ENCODE peak calls at places on chromosomes 16 and 17, in ten cellular contexts. V is heart left ventricle, E is GM12891, J is adrenal gland, K is tibial nerve, X is gastrocnemius medialis, D is K562, T is NB4, P is A549, U is esophagus muscularis mucosa. S is an unnamed sample.

GRCh38 chr17:82118815-82119380 is 20.9 kb upstream of the FASN start:
- DNase-seq in V (no peak), E (no peak), J (no peak), K (no peak), X (no peak), D (peak), T (no peak), P (no peak), U (no peak), S (no peak)

GRCh38 chr16:47634126-47634525 is 173.0 kb downstream of the PHKB start:
- DNase-seq in V (no peak), E (no peak), J (no peak), K (no peak), X (no peak), D (no peak), T (no peak), P (peak), U (no peak), S (no peak)

GRCh38 chr16:83813818-83814653 is 6.3 kb downstream of the HSBP1 start:
- DNase-seq in V (no peak), E (no peak), J (peak), K (peak), X (no peak), D (no peak), T (peak), P (peak), U (no peak), S (no peak)

GRCh38 chr17:44197980-44198720 is 1.5 kb downstream of the ATXN7L3 start:
- DNase-seq in V (no peak), E (peak), J (peak), K (peak), X (no peak), D (peak), T (peak), P (peak), U (no peak), S (no peak)

GRCh38 chr17:5055543-5055942 is 20.3 kb upstream of the SLC52A1 start:
- DNase-seq in V (no peak), E (no peak), J (no peak), K (no peak), X (no peak), D (peak), T (peak), P (peak), U (no peak), S (no peak)

GRCh38 chr17:2710804-2711607 is 558 bp downstream of the CLUH start:
- DNase-seq in V (no peak), E (no peak), J (peak), K (no peak), X (peak), D (no peak), T (peak), P (no peak), U (no peak), S (no peak)

GRCh38 chr16:75064403-75065148 is 52.0 kb downstream of the LDHD start:
- DNase-seq in V (no peak), E (no peak), J (no peak), K (no peak), X (no peak), D (peak), T (peak), P (no peak), U (no peak), S (no peak)

GRCh38 chr16:89367538-89368059 is 122.8 kb downstream of the ANKRD11 start:
- DNase-seq in V (no peak), E (no peak), J (no peak), K (no peak), X (no peak), D (no peak), T (no peak), P (no peak), U (no peak), S (no peak)

GRCh38 chr16:23505180-23505665 is 5.1 kb downstream of the GGA2 start:
- DNase-seq in V (no peak), E (no peak), J (no peak), K (no peak), X (no peak), D (no peak), T (no peak), P (no peak), U (no peak), S (no peak)

GRCh38 chr17:58318065-58318481 is 10.5 kb downstream of the TSPOAP1 start:
- DNase-seq in V (peak), E (no peak), J (no peak), K (no peak), X (no peak), D (no peak), T (no peak), P (no peak), U (no peak), S (no peak)

GRCh38 chr17:27805520-27806146 is 5.3 kb upstream of the NOS2 start:
- DNase-seq in V (peak), E (peak), J (peak), K (peak), X (peak), D (peak), T (peak), P (peak), U (peak), S (peak)

GRCh38 chr16:9787717-9788116 is 394.5 kb downstream of the GRIN2A start:
- DNase-seq in V (no peak), E (no peak), J (no peak), K (no peak), X (no peak), D (peak), T (no peak), P (peak), U (no peak), S (no peak)

GRCh38 chr16:69130461-69130860 is 1.9 kb downstream of the CHTF8 start:
- DNase-seq in V (no peak), E (no peak), J (no peak), K (no peak), X (no peak), D (no peak), T (no peak), P (no peak), U (no peak), S (no peak)

GRCh38 chr17:4407851-4408250 is 25.9 kb upstream of the SPNS3 start:
- DNase-seq in V (no peak), E (no peak), J (no peak), K (no peak), X (peak), D (no peak), T (no peak), P (no peak), U (no peak), S (no peak)

GRCh38 chr17:47878203-47879027 is 17.6 kb upstream of the SP2 start:
- DNase-seq in V (peak), E (no peak), J (no peak), K (no peak), X (no peak), D (no peak), T (no peak), P (no peak), U (no peak), S (no peak)

GRCh38 chr17:8479431-8479947 is 43.8 kb downstream of the NDEL1 start:
- DNase-seq in V (no peak), E (no peak), J (peak), K (no peak), X (peak), D (no peak), T (no peak), P (no peak), U (no peak), S (no peak)

GRCh38 chr17:79495665-79496064 is 115.2 kb downstream of the RBFOX3 start:
- DNase-seq in V (no peak), E (no peak), J (no peak), K (no peak), X (no peak), D (no peak), T (no peak), P (no peak), U (no peak), S (no peak)

GRCh38 chr16:76125871-76126270 is 151.3 kb upstream of the CNTNAP4 start:
- DNase-seq in V (no peak), E (no peak), J (no peak), K (no peak), X (no peak), D (no peak), T (no peak), P (no peak), U (no peak), S (no peak)

GRCh38 chr16:8644513-8645140 is 23.1 kb downstream of the METTL22 start:
- DNase-seq in V (no peak), E (no peak), J (no peak), K (peak), X (no peak), D (no peak), T (peak), P (no peak), U (no peak), S (no peak)

GRCh38 chr16:17379121-17379571 is 91.6 kb downstream of the XYLT1 start:
- DNase-seq in V (no peak), E (no peak), J (peak), K (no peak), X (no peak), D (no peak), T (no peak), P (no peak), U (no peak), S (no peak)

GRCh38 chr17:78304549-78305037 is 55.3 kb downstream of the SOCS3 start:
- DNase-seq in V (no peak), E (no peak), J (no peak), K (peak), X (peak), D (no peak), T (no peak), P (no peak), U (no peak), S (no peak)

GRCh38 chr16:11093578-11094074 is 149.3 kb downstream of the CLEC16A start:
- DNase-seq in V (no peak), E (no peak), J (no peak), K (no peak), X (no peak), D (no peak), T (no peak), P (no peak), U (no peak), S (no peak)

GRCh38 chr16:1961651-1962067 is 2.3 kb downstream of the NDUFB10 start:
- DNase-seq in V (no peak), E (no peak), J (no peak), K (no peak), X (no peak), D (peak), T (peak), P (peak), U (no peak), S (no peak)

GRCh38 chr17:60326702-60327101 is 65.2 kb downstream of the USP32 start:
- DNase-seq in V (no peak), E (no peak), J (no peak), K (no peak), X (no peak), D (no peak), T (no peak), P (no peak), U (no peak), S (no peak)

GRCh38 chr16:88330971-88331890 is 51.5 kb upstream of the ZNF469 start:
- DNase-seq in V (peak), E (no peak), J (no peak), K (no peak), X (no peak), D (no peak), T (no peak), P (no peak), U (no peak), S (no peak)

GRCh38 chr17:17071531-17072360 is 29.5 kb downstream of the MPRIP start:
- DNase-seq in V (peak), E (no peak), J (no peak), K (no peak), X (peak), D (no peak), T (peak), P (peak), U (no peak), S (no peak)

GRCh38 chr16:2898831-2899563 is 12.7 kb upstream of the FLYWCH1 start:
- DNase-seq in V (no peak), E (no peak), J (no peak), K (no peak), X (no peak), D (no peak), T (no peak), P (no peak), U (no peak), S (no peak)

GRCh38 chr16:47571711-47572110 is 110.6 kb downstream of the PHKB start:
- DNase-seq in V (no peak), E (no peak), J (no peak), K (no peak), X (no peak), D (no peak), T (no peak), P (no peak), U (no peak), S (no peak)

GRCh38 chr17:80441133-80441578 is 26.2 kb downstream of the ENDOV start:
- DNase-seq in V (no peak), E (peak), J (peak), K (no peak), X (no peak), D (peak), T (peak), P (no peak), U (no peak), S (peak)

GRCh38 chr16:24729967-24730815 is 740 bp downstream of the TNRC6A start:
- DNase-seq in V (no peak), E (no peak), J (peak), K (no peak), X (no peak), D (peak), T (peak), P (peak), U (no peak), S (no peak)

GRCh38 chr16:56862776-56863175 is 2.2 kb upstream of the SLC12A3 start:
- DNase-seq in V (peak), E (no peak), J (no peak), K (no peak), X (no peak), D (no peak), T (peak), P (no peak), U (no peak), S (no peak)

GRCh38 chr16:1100084-1100800 is 4.2 kb upstream of the C1QTNF8 start:
- DNase-seq in V (no peak), E (no peak), J (no peak), K (no peak), X (peak), D (no peak), T (no peak), P (no peak), U (no peak), S (no peak)

GRCh38 chr17:19648475-19649406 is at the start of gene ALDH3A2:
- DNase-seq in V (peak), E (peak), J (peak), K (peak), X (peak), D (peak), T (peak), P (peak), U (peak), S (peak)

DNA sequence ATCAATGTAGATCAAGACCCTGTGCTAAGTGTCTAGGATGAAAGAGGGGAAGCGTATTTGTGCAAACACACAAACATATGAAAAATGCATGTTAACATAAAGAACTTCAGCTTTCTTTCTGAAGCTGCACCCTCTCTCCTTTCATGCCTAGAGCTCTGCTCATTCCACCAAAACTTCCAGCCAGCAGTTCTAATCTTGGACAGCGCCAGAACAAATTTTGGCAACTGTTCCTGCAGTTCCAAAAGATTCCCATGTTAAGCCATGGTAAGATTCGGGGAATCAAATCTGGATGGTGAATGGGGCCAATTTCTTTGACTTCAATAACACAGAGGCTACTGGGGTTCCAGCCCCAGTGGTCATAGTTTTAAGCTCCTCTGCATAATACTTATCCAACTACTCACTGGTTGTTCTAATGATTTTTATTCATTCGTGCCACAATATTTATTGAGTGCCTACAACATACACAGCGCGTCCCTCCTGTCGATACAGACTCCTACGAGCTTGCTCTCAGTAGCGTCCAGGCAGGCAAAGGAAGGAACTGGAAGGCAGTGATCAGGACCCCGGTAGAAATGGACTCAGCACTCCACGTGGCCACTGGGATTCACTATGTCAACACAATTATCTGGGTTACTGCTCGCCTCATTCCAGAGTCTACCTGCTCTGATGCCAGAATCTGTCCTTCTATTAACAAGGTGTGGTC is 71.7 kb downstream of the ZFHX3 start:
- DNase-seq in V (no peak), E (no peak), J (no peak), K (no peak), X (no peak), D (no peak), T (no peak), P (no peak), U (no peak), S (no peak)
- TF ChIP-seq POLR2A in V (no peak), E (no peak), J (no peak), K (no peak), X (no peak), D (no peak), T (no peak), P (no peak), U (no peak), S (no peak)

DNA sequence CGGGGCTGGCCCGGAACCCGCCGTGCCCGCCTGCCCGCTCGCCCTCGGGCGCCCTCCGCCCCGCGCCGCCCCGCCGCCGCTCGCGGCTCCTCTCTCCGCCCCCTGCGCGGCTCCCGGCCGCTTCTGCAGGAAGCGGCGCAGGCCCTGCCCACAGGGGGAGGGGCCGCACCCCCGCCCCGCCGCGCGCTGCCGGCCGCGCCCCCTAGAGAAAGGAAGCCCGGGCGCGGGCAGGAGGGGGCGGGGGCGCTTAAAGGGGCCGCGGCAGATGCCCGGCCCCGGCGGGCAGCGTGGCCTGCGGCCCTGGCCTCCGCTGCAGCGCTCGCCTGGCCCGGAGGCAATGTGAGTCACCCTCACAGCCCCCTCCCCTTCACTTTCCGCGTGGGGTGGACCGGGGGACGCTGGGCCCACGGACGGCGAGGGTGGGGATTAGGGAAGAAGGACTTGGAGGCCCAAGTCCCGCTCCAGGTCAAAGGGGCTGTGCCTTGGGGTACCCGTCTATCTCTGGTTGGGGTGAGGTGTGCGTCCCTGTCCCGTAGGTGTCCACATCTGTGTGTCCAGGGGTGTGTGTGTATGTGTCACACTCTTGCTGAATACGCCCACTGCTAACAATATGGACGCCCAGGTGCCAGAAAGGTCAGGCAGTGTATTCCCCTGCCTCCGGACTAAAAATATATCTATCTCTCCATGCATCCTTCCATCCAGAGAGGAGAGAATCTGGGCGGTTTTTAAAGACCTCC is at the start of gene GIT1:
- DNase-seq in V (peak), E (peak), J (peak), K (peak), X (peak), D (peak), T (peak), P (peak), U (no peak), S (peak)
- TF ChIP-seq POLR2A in V (no peak), E (no peak), J (peak), K (peak), X (peak), D (no peak), T (peak), P (peak), U (no peak), S (peak)

DNA sequence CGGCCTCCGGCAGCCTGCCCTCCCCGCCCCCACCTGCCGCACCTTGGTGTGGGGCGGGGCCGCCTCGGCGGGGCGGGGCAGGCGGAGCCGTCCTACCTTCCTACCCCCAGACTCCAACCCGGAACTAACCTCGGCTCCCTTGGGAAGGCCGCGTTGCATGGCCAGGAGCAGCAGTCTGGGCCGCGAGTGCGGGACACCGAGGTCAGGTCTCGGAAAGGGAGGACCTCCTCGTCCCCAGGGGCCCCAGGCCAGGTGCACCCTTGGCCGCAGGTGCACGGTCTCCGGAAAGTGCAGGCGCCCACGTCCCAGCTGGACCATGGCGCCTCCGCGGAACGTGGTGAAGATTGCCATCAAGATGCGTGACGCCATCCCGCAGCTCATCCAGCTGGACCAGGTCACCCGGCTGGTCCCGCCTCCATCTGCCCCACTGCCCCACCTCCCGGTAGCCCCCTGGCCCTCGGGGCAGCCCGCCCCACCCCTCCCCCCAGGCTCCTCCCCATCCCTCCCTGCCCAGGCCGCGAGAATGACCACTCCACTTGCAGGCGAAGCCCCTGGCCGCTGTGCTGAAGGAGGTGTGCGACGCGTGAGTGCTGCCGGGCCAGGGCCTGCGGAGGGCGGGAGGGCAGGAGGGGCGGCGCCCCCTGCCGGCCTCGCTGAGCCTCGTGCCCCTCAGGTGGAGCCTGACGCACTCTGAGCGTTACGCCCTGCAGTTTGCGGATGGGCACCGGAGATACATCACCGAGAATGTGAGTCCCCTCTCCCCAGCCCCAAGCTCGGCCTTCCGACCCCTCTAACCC is at the start of gene ELMO3:
- DNase-seq in V (no peak), E (no peak), J (no peak), K (no peak), X (peak), D (no peak), T (no peak), P (no peak), U (no peak), S (no peak)
- TF ChIP-seq POLR2A in V (no peak), E (no peak), J (no peak), K (no peak), X (no peak), D (no peak), T (no peak), P (no peak), U (no peak), S (no peak)

DNA sequence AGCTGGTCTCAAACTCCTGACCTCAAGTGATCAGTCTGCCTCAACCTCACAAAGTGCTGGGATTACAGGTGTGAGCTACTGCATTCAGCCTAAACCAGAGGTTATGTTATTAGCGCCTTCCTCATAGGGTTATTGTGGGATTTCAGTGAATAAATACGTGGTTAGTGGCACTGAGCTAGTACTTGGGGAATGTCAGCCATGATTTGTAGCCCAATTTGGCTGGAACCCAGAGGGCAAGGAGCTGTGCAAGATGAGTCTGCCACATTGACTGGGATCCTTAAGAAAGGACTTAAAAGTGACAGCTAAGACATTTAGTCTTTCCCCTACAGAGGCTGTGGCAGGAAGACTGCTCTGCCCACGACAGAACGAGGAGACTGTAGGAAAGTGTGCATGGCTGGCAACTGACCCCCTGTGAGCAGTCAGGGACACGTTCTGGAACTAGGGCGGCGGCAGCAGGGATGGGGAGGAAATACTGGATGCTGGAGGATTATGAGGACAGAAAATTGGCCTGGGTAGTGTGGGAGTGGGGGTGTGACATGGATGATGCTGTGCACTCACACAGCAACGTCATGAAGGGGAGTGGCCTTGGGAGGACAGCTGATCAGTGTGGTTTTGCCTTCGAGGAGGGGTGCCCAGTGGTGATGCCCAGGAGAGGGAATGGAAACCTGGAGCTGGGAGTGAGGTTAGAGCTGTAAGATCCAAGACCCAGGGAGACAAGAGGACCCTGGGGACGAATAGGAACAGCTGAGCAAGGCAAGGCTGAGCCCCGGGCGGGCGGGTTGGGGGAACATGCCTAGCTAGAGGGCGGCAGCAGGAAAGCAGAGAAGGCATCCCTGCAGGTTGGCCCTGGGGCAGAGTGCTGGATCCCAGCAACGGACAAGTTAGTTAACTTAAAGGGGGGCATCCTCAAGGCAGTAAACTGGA is 14.5 kb downstream of the ATP5PD start:
- DNase-seq in V (peak), E (peak), J (peak), K (peak), X (peak), D (peak), T (peak), P (peak), U (peak), S (peak)
- TF ChIP-seq POLR2A in V (no peak), E (no peak), J (no peak), K (no peak), X (no peak), D (no peak), T (no peak), P (no peak), U (no peak), S (peak)